ENCODE peak calls at places on chromosomes 16 and 17, in four cellular contexts. One of them, this sample, is unnamed.

GRCh38 chr17:50634915-50635719 is 436 bp downstream of the ABCC3 start:
- DNase-seq in breast epithelium: no peak
- DNase-seq in GM12878: no peak
- DNase-seq in spleen: no peak
- DNase-seq in this sample: no peak

GRCh38 chr16:14449790-14450463 is 180.1 kb downstream of the PARN start:
- DNase-seq in spleen: no peak
- DNase-seq in breast epithelium: no peak
- DNase-seq in GM12878: no peak
- DNase-seq in this sample: no peak

GRCh38 chr17:13030459-13031305 is 12.9 kb upstream of the ELAC2 start:
- DNase-seq in GM12878: no peak
- DNase-seq in spleen: no peak
- DNase-seq in breast epithelium: no peak
- DNase-seq in this sample: no peak

GRCh38 chr17:72343911-72344310 is 223.1 kb downstream of the SOX9 start:
- DNase-seq in breast epithelium: no peak
- DNase-seq in spleen: no peak
- DNase-seq in GM12878: no peak
- DNase-seq in this sample: no peak

GRCh38 chr17:15392326-15392739 is 50.9 kb upstream of the TEKT3 start:
- DNase-seq in spleen: no peak
- DNase-seq in breast epithelium: no peak
- DNase-seq in GM12878: no peak
- DNase-seq in this sample: no peak

GRCh38 chr16:70770968-70771552 is 29.9 kb downstream of the VAC14 start:
- DNase-seq in GM12878: no peak
- DNase-seq in breast epithelium: peak; percentile 66
- DNase-seq in spleen: no peak
- DNase-seq in this sample: no peak

GRCh38 chr16:9123401-9123800 is 32.0 kb downstream of the HAPSTR1 start:
- DNase-seq in spleen: peak; percentile 68
- DNase-seq in GM12878: no peak
- DNase-seq in breast epithelium: no peak
- DNase-seq in this sample: no peak

GRCh38 chr17:80894439-80894721 is 97.3 kb upstream of the CHMP6 start:
- DNase-seq in breast epithelium: no peak
- DNase-seq in GM12878: no peak
- DNase-seq in spleen: no peak
- DNase-seq in this sample: no peak

GRCh38 chr16:68084504-68085258 is 489 bp upstream of the NFATC3 start:
- DNase-seq in breast epithelium: peak; percentile 80
- DNase-seq in spleen: peak; percentile 99
- DNase-seq in GM12878: peak; percentile 71
- DNase-seq in this sample: peak; percentile 95

GRCh38 chr17:47720754-47721533 is 12.1 kb upstream of the TBX21 start:
- DNase-seq in GM12878: no peak
- DNase-seq in spleen: peak; percentile 74
- DNase-seq in breast epithelium: peak; percentile 58
- DNase-seq in this sample: no peak

GRCh38 chr16:71974068-71974818 is 26.0 kb downstream of the PKD1L3 start:
- DNase-seq in breast epithelium: no peak
- DNase-seq in GM12878: no peak
- DNase-seq in spleen: no peak
- DNase-seq in this sample: no peak

GRCh38 chr17:33778505-33779398 is 476.3 kb upstream of the CCL2 start:
- DNase-seq in GM12878: peak; percentile 2
- DNase-seq in breast epithelium: no peak
- DNase-seq in spleen: no peak
- DNase-seq in this sample: no peak

GRCh38 chr17:34556384-34556783 is 23.0 kb upstream of the TMEM132E start:
- DNase-seq in breast epithelium: no peak
- DNase-seq in GM12878: no peak
- DNase-seq in spleen: no peak
- DNase-seq in this sample: no peak

GRCh38 chr16:84738255-84739038 is 38.6 kb downstream of the USP10 start:
- DNase-seq in GM12878: peak; percentile 71
- DNase-seq in breast epithelium: peak; percentile 73
- DNase-seq in spleen: peak; percentile 85
- DNase-seq in this sample: no peak

GRCh38 chr17:3447625-3448024 is 14.0 kb upstream of the OR1E2 start:
- DNase-seq in spleen: no peak
- DNase-seq in GM12878: no peak
- DNase-seq in breast epithelium: no peak
- DNase-seq in this sample: no peak

GRCh38 chr16:61128545-61129323 is 907.5 kb downstream of the CDH8 start:
- DNase-seq in breast epithelium: no peak
- DNase-seq in GM12878: no peak
- DNase-seq in spleen: peak; percentile 62
- DNase-seq in this sample: no peak

GRCh38 chr17:49414271-49414621 is 436 bp downstream of the PHB1 start:
- DNase-seq in breast epithelium: no peak
- DNase-seq in GM12878: no peak
- DNase-seq in spleen: no peak
- DNase-seq in this sample: no peak

GRCh38 chr16:17211797-17212196 is 259.0 kb downstream of the XYLT1 start:
- DNase-seq in GM12878: no peak
- DNase-seq in spleen: no peak
- DNase-seq in breast epithelium: no peak
- DNase-seq in this sample: no peak

GRCh38 chr16:85935957-85936760 is 37.2 kb downstream of the IRF8 start:
- DNase-seq in spleen: peak; percentile 90
- DNase-seq in GM12878: peak; percentile 89
- DNase-seq in breast epithelium: no peak
- DNase-seq in this sample: no peak

GRCh38 chr17:81563861-81564586 is 11.9 kb upstream of the FAAP100 start:
- DNase-seq in breast epithelium: no peak
- DNase-seq in spleen: no peak
- DNase-seq in GM12878: no peak
- DNase-seq in this sample: no peak

GRCh38 chr17:60630352-60630751 is 30.4 kb downstream of the PPM1D start:
- DNase-seq in GM12878: no peak
- DNase-seq in spleen: no peak
- DNase-seq in breast epithelium: no peak
- DNase-seq in this sample: no peak

GRCh38 chr17:82876149-82876548 is 36.3 kb upstream of the ZNF750 start:
- DNase-seq in GM12878: no peak
- DNase-seq in breast epithelium: no peak
- DNase-seq in spleen: no peak
- DNase-seq in this sample: no peak
- TF ChIP-seq POLR2AphosphoS5 in GM12878: no peak
- TF ChIP-seq POLR2AphosphoS5 in breast epithelium: no peak
- TF ChIP-seq POLR2AphosphoS5 in spleen: no peak
- TF ChIP-seq POLR2AphosphoS5 in this sample: peak; percentile 3

GRCh38 chr16:29734826-29735225 is 11.0 kb downstream of the C16orf54 start:
- DNase-seq in breast epithelium: no peak
- DNase-seq in spleen: no peak
- DNase-seq in GM12878: no peak
- DNase-seq in this sample: no peak

GRCh38 chr16:29738514-29738913 is 7.3 kb downstream of the C16orf54 start:
- DNase-seq in breast epithelium: no peak
- DNase-seq in GM12878: peak; percentile 76
- DNase-seq in spleen: peak; percentile 67
- DNase-seq in this sample: no peak

GRCh38 chr16:29737713-29738112 is 8.1 kb downstream of the C16orf54 start:
- DNase-seq in spleen: peak; percentile 59
- DNase-seq in GM12878: no peak
- DNase-seq in breast epithelium: no peak
- DNase-seq in this sample: no peak

GRCh38 chr16:29736112-29736511 is 9.7 kb downstream of the C16orf54 start:
- DNase-seq in spleen: peak; percentile 16
- DNase-seq in breast epithelium: no peak
- DNase-seq in GM12878: no peak
- DNase-seq in this sample: no peak

DNA sequence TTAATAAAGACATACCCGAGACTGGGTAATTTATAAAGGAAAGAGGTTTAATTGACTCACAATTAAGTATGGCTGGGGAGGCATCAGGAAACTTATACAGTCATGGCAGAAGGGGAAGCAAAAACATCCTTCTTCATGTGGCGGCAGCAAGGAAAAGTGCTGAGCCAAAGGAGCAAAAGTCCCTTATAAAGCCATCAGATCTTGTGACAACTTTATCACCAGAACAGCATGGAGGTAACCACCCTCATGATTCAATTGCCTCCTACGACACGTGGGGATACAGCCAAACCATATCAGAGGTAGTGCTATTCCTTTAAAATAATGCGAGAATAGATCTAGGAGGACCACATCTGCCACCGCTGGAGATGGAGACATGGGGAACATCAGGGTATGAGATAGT is 9.0 kb downstream of the C16orf54 start:
- DNase-seq in breast epithelium: no peak
- DNase-seq in GM12878: no peak
- DNase-seq in spleen: peak; percentile 19
- DNase-seq in this sample: no peak
- TF ChIP-seq POLR2A in breast epithelium: no peak
- TF ChIP-seq POLR2A in GM12878: no peak
- TF ChIP-seq POLR2A in spleen: no peak
- TF ChIP-seq POLR2A in this sample: no peak

DNA sequence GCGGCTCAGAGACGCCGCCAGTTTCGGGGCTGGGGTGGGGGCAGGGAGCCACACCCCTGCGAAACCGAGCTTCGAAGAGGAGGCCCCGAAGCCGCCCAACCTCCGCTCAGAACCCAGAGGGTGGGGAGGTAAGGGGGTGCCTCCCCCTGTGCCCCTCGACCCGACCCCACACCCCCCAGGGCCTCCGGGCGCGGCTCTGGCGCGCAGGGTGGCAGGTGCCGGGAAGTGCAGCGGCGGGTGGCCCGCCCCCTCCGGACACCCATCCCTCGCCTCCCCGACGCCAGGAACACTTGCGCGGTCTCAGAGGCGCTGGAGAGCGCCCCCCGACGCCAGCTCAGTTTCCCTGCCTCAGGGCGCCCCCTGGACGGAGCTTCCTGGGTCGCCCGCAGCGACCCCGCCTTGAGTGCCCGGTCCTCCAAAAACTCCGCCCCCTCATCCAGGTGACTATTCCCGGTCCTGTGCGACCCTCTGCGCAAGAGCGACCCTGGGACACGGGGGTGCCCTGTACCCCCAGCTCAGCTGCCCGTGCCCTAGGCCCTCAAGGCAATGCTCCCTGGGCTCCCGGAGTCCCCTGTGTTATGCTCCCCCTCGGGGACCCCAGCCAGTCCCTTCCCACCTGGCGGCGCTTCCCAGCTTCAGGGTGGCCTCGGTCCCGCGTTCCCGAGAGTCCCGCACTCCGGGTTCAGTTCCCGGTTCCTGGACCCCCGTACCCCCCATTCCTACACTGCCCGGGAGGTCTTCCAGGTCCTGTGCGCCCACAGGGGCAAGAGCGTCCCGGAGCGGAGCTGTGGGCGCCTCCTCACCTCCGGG is 562 bp downstream of the PPL start:
- DNase-seq in spleen: no peak
- DNase-seq in GM12878: no peak
- DNase-seq in breast epithelium: no peak
- DNase-seq in this sample: no peak
- TF ChIP-seq POLR2AphosphoS5 in spleen: no peak
- TF ChIP-seq POLR2AphosphoS5 in GM12878: no peak
- TF ChIP-seq POLR2AphosphoS5 in breast epithelium: no peak
- TF ChIP-seq POLR2AphosphoS5 in this sample: no peak

GRCh38 chr17:40461036-40461721 is 17.9 kb downstream of the IGFBP4 start:
- DNase-seq in breast epithelium: no peak
- DNase-seq in spleen: no peak
- DNase-seq in GM12878: no peak
- DNase-seq in this sample: no peak
- TF ChIP-seq POLR2A in breast epithelium: no peak
- TF ChIP-seq POLR2A in spleen: no peak
- TF ChIP-seq POLR2A in GM12878: no peak
- TF ChIP-seq POLR2A in this sample: no peak

GRCh38 chr16:47565454-47565853 is 104.3 kb downstream of the PHKB start:
- DNase-seq in spleen: no peak
- DNase-seq in GM12878: no peak
- DNase-seq in breast epithelium: no peak
- DNase-seq in this sample: no peak
- TF ChIP-seq POLR2AphosphoS5 in spleen: no peak
- TF ChIP-seq POLR2AphosphoS5 in GM12878: no peak
- TF ChIP-seq POLR2AphosphoS5 in breast epithelium: no peak
- TF ChIP-seq POLR2AphosphoS5 in this sample: no peak

GRCh38 chr16:1424028-1424427 is 3.5 kb upstream of the UQCC4 start:
- DNase-seq in GM12878: no peak
- DNase-seq in breast epithelium: no peak
- DNase-seq in spleen: peak; percentile 70
- DNase-seq in this sample: no peak

GRCh38 chr16:1420111-1420539 is 422 bp downstream of the UQCC4 start:
- DNase-seq in GM12878: no peak
- DNase-seq in spleen: no peak
- DNase-seq in breast epithelium: no peak
- DNase-seq in this sample: no peak

GRCh38 chr16:1422076-1422475 is 1.5 kb upstream of the UQCC4 start:
- DNase-seq in spleen: no peak
- DNase-seq in GM12878: no peak
- DNase-seq in breast epithelium: no peak
- DNase-seq in this sample: no peak

GRCh38 chr16:1416521-1416941 is 2.0 kb upstream of the UNKL start:
- DNase-seq in breast epithelium: no peak
- DNase-seq in GM12878: no peak
- DNase-seq in spleen: no peak
- DNase-seq in this sample: no peak

DNA sequence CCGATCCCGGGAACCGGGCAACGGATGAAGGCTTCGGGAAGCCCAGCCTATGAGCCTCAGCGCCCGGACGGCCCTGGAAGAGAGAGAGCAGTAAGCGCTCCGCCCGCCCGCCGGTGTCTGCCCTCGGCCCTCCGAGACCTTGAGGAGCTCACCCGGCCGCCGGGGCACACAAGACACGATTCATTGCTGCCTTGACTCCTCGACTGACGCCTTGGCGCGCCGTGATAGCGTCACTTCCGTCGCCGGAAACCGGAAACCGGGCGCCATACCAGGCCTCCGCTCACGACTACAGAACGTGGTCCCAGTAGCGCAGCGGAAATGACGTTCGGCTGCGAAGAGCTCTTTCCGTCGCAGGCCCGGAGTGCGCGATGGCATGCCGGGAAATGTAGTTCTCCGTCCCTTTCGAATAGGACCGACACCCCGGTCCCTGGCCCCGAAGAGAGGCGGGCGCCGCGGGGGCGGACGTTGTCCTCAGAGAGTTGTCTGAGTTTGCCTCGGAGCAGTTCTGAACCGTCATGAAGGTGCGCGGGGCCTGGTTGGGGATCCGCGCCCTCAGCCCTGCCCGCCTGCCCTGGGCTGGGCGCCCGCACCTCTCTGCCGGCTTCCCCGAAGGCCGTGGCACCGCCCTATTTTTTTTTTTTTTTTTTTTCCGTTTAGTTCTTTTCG is at the start of gene UQCC4:
- DNase-seq in spleen: peak; percentile 99
- DNase-seq in breast epithelium: peak; percentile 99
- DNase-seq in GM12878: peak; percentile 95
- DNase-seq in this sample: peak; percentile 99
- TF ChIP-seq POLR2A in spleen: no peak
- TF ChIP-seq POLR2A in breast epithelium: no peak
- TF ChIP-seq POLR2A in GM12878: peak; percentile 88
- TF ChIP-seq POLR2A in this sample: no peak

This sample was measured in vagina.